ENCODE peak calls at places on chromosomes 12 and 14, in four cellular contexts. I is GM10248, D is right lobe of liver, F is MCF 10A. P is an unnamed sample.

GRCh38 chr14:90381011-90381790 is 15.6 kb upstream of the CALM1 start:
- DNase-seq in I (no peak), D (no peak), F (no peak), P (peak)

GRCh38 chr14:89699076-89699475 is 255.5 kb downstream of the EFCAB11 start:
- DNase-seq in I (no peak), D (no peak), F (no peak), P (no peak)

GRCh38 chr12:91921555-91921954 is 224.1 kb downstream of the BTG1 start:
- DNase-seq in I (no peak), D (no peak), F (no peak), P (no peak)

GRCh38 chr12:43255642-43256041 is 296.4 kb downstream of the ADAMTS20 start:
- DNase-seq in I (no peak), D (no peak), F (no peak), P (no peak)

GRCh38 chr14:70897475-70897874 is 9.8 kb upstream of the PCNX1 start:
- DNase-seq in I (no peak), D (no peak), F (no peak), P (no peak)

GRCh38 chr12:101021911-101022388 is 188.1 kb downstream of the SLC5A8 start:
- DNase-seq in I (no peak), D (no peak), F (peak), P (no peak)

GRCh38 chr12:98725481-98726247 is 80.6 kb downstream of the APAF1 start:
- DNase-seq in I (peak), D (no peak), F (peak), P (no peak)

GRCh38 chr12:81261508-81262207 is 183.8 kb downstream of the ACSS3 start:
- DNase-seq in I (no peak), D (no peak), F (no peak), P (no peak)

GRCh38 chr12:77343291-77343690 is 277.9 kb upstream of the E2F7 start:
- DNase-seq in I (no peak), D (no peak), F (peak), P (no peak)

GRCh38 chr14:61277784-61278183 is 3.4 kb downstream of the TMEM30B start:
- DNase-seq in I (no peak), D (no peak), F (no peak), P (no peak)

GRCh38 chr12:19912996-19913395 is 455.3 kb upstream of the PDE3A start:
- DNase-seq in I (no peak), D (peak), F (no peak), P (no peak)

GRCh38 chr14:59454131-59454530 is 11.0 kb downstream of the GPR135 start:
- DNase-seq in I (no peak), D (no peak), F (peak), P (no peak)

GRCh38 chr14:94292872-94293577 is at the start of gene SERPINA10:
- DNase-seq in I (no peak), D (no peak), F (no peak), P (no peak)

GRCh38 chr14:92800525-92800924 is 6.4 kb downstream of the GOLGA5 start:
- DNase-seq in I (no peak), D (no peak), F (no peak), P (no peak)

GRCh38 chr12:75959060-75959459 is 72.5 kb downstream of the PHLDA1 start:
- DNase-seq in I (no peak), D (no peak), F (no peak), P (no peak)

GRCh38 chr12:75556306-75556899 is 45.0 kb upstream of the KRR1 start:
- DNase-seq in I (no peak), D (no peak), F (peak), P (no peak)

GRCh38 chr12:106068296-106068695 is 70.5 kb downstream of the NUAK1 start:
- DNase-seq in I (no peak), D (no peak), F (no peak), P (no peak)

GRCh38 chr12:46071769-46072624 is 81.6 kb upstream of the SCAF11 start:
- DNase-seq in I (peak), D (peak), F (peak), P (peak)

GRCh38 chr12:76329163-76329562 is 19.1 kb downstream of the BBS10 start:
- DNase-seq in I (no peak), D (no peak), F (peak), P (no peak)

GRCh38 chr12:100904270-100904669 is 109.7 kb downstream of the ANO4 start:
- DNase-seq in I (no peak), D (no peak), F (peak), P (no peak)

GRCh38 chr12:1529862-1530591 is 64.4 kb downstream of the FBXL14 start:
- DNase-seq in I (peak), D (no peak), F (no peak), P (no peak)

GRCh38 chr12:25352078-25352918 is 101.6 kb upstream of the KRAS start:
- DNase-seq in I (no peak), D (no peak), F (no peak), P (no peak)

GRCh38 chr12:20505056-20505455 is 136.7 kb downstream of the PDE3A start:
- DNase-seq in I (no peak), D (no peak), F (no peak), P (no peak)

GRCh38 chr12:34297790-34298164 is 275.5 kb downstream of the ALG10 start:
- DNase-seq in I (no peak), D (no peak), F (no peak), P (peak)

GRCh38 chr14:41302776-41303175 is 303.9 kb upstream of the LRFN5 start:
- DNase-seq in I (no peak), D (no peak), F (no peak), P (no peak)

GRCh38 chr14:70893842-70894237 is 13.4 kb upstream of the PCNX1 start:
- DNase-seq in I (no peak), D (no peak), F (no peak), P (no peak)

GRCh38 chr14:47366006-47366405 is 309.4 kb downstream of the MDGA2 start:
- DNase-seq in I (no peak), D (no peak), F (no peak), P (no peak)

GRCh38 chr12:46677749-46678148 is 148.0 kb downstream of the SLC38A4 start:
- DNase-seq in I (no peak), D (no peak), F (peak), P (no peak)

GRCh38 chr14:53180272-53181221 is 27.4 kb upstream of the DDHD1 start:
- DNase-seq in I (peak), D (no peak), F (peak), P (no peak)
- TF ChIP-seq CTCF in I (peak), D (no peak), F (no peak), P (no peak)

GRCh38 chr14:49139593-49139992 is 446.6 kb downstream of the RPS29 start:
- DNase-seq in I (no peak), D (no peak), F (no peak), P (no peak)

DNA sequence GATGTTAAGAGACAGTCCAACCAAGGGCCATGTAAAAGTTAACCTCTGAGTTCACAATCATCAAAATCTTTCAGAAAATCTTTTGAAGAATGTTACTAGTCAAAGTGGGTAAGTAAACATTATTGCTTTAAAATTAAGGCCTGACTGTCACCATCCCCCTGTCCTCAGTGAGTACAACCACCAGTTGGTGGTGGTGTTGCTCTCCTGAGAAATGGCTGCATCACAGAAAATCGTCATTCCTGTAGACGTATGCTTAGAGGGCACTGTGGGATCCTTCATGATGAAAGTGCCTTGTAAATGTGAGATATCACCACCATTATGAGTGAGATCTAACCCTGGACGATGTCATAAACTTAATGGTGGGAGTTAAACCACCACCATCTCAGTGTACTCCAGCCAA is 451.2 kb downstream of the RPS29 start:
- DNase-seq in I (no peak), D (no peak), F (no peak), P (no peak)
- TF ChIP-seq CTCF in I (no peak), D (no peak), F (no peak), P (no peak)

DNA sequence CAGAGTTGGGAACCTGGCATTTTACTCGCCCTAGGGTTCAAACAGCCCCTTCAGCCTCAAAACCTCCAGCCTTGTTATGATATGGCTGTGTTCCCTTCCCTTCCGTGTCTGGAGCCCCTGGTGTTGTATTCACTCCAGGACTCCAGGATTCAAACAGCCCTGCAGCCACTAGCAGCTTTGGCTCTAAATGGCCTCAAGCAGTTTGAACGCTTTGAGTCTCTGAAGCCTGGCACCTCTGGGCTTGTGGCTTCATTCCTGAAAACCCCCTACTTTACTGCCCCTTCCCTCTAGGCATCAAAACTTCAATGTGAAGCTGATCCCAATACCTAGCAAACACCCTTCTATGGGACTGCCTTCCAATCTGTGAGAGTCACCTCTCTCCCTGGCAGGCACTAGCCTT is 67.9 kb upstream of the RMST start:
- DNase-seq in I (no peak), D (no peak), F (no peak), P (no peak)
- TF ChIP-seq CTCF in I (no peak), D (no peak), F (no peak), P (no peak)

DNA sequence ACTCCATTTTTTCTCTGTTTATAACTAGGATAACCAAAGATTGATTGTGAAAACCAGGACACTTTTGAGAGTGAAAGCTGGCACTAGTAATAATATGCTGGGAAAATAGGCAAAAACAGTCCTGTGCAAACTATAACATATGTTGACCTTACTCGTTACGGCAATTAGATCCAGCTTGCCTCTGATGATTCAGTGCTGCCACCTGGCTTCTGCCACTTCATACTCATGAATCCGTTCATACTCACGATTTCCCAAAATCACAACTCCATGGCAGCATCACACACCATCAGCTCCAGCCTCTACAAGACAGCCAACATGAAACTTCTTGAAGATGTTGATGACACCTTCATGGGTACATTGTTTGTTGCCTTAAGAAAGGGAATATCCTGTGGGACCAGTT is 49.1 kb upstream of the CAND1 start:
- DNase-seq in I (no peak), D (no peak), F (peak), P (no peak)
- TF ChIP-seq CTCF in I (peak), D (no peak), F (peak), P (no peak)

GRCh38 chr12:69240625-69240984 is 1.2 kb downstream of the CPSF6 start:
- DNase-seq in I (peak), D (no peak), F (peak), P (no peak)

GRCh38 chr12:69238589-69239285 is 632 bp upstream of the CPSF6 start:
- DNase-seq in I (no peak), D (no peak), F (no peak), P (no peak)

GRCh38 chr12:69241444-69242092 is 2.2 kb downstream of the CPSF6 start:
- DNase-seq in I (no peak), D (no peak), F (peak), P (no peak)

GRCh38 chr12:69239922-69240624 is 704 bp downstream of the CPSF6 start:
- DNase-seq in I (peak), D (peak), F (peak), P (peak)

GRCh38 chr12:69239286-69239921 is at the start of gene CPSF6:
- DNase-seq in I (peak), D (peak), F (peak), P (peak)
- TF ChIP-seq CTCF in I (no peak), D (no peak), F (no peak), P (no peak)

GRCh38 chr12:109715310-109716091 is 1.9 kb downstream of the FAM222A start:
- DNase-seq in I (no peak), D (no peak), F (no peak), P (peak)
- TF ChIP-seq CTCF in I (no peak), D (no peak), F (no peak), P (no peak)

GRCh38 chr12:131981388-131981787 is 31.6 kb downstream of the EP400 start:
- DNase-seq in I (no peak), D (no peak), F (no peak), P (no peak)

GRCh38 chr12:131979606-131980005 is 29.9 kb downstream of the EP400 start:
- DNase-seq in I (no peak), D (no peak), F (no peak), P (no peak)

GRCh38 chr12:131983026-131983425 is 33.3 kb downstream of the EP400 start:
- DNase-seq in I (no peak), D (no peak), F (no peak), P (no peak)

GRCh38 chr12:131982041-131982440 is 32.3 kb downstream of the EP400 start:
- DNase-seq in I (no peak), D (no peak), F (no peak), P (no peak)

GRCh38 chr12:131980263-131980662 is 30.5 kb downstream of the EP400 start:
- DNase-seq in I (no peak), D (no peak), F (peak), P (no peak)
- TF ChIP-seq CTCF in I (peak), D (no peak), F (peak), P (no peak)

DNA sequence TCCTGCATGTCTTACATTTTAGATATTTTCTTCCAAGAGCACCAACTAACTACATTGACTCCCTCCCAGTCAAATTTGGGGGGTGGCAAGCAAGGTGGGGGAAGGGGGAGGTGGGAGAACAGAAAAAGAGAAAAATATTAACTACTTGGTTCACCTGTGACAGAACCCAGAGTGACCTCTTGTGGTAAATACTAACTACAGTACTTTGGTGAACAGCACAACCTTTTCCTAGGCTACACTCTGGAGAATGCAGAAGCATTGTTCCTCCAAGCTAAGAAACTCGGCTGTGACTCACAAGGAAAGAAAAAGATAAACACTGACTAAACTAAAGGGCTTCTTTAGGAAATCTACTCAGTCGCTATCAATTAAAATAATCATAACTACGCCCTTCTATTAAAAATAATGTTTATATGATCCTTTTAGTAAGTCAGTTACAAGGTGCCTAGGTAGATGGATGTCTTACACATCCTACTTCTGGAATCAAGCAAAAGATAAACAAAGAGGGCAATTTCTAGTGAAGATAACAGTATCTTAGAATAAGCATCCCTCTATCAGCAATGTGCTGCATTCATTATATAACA is 5.4 kb downstream of the KCNH5 start:
- DNase-seq in I (no peak), D (no peak), F (peak), P (no peak)
- TF ChIP-seq CTCF in I (peak), D (peak), F (peak), P (no peak)

DNA sequence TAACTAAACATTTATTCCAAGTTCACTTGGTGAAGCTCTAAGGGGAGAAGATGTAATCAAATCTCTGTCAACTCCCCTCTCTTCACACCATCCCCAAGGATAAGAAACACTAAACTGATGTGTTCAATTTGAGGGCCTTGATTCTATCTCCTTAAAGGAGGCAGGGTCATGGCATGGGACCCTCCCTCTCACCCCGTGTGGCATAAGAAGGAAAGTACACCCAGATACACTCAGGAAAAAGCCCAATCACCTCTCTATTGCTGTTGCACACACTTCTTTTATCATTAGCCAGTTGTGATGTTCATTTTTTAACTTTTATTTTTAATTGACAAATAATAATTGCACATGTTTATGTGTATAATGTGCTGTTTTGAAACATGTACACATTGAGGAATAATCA is 35.1 kb downstream of the WASHC3 start:
- DNase-seq in I (no peak), D (no peak), F (no peak), P (no peak)
- TF ChIP-seq CTCF in I (no peak), D (no peak), F (no peak), P (no peak)

P was measured in pancreas.